ENCODE peak calls at places on chromosomes 11 and 22, in six cellular contexts. One of them, this sample, is unnamed.

GRCh38 chr22:30694171-30694637 is 470 bp upstream of the OSBP2 start:
- DNase-seq in fibroblast of mammary gland: peak
- DNase-seq in transverse colon: peak
- DNase-seq in neuronal stem cell: peak
- DNase-seq in H54: no peak
- DNase-seq in SHP77: peak
- DNase-seq in this sample: peak

GRCh38 chr11:44894217-44894617 is 56.5 kb downstream of the TP53I11 start:
- DNase-seq in transverse colon: peak
- DNase-seq in SHP77: peak
- DNase-seq in fibroblast of mammary gland: peak
- DNase-seq in H54: peak
- DNase-seq in neuronal stem cell: peak
- DNase-seq in this sample: peak

GRCh38 chr11:75499423-75500305 is 26.1 kb downstream of the GDPD5 start:
- DNase-seq in neuronal stem cell: no peak
- DNase-seq in SHP77: no peak
- DNase-seq in H54: peak
- DNase-seq in transverse colon: peak
- DNase-seq in fibroblast of mammary gland: peak
- DNase-seq in this sample: no peak

GRCh38 chr22:29306830-29307657 is 594 bp downstream of the GAS2L1 start:
- DNase-seq in transverse colon: peak
- DNase-seq in fibroblast of mammary gland: peak
- DNase-seq in neuronal stem cell: peak
- DNase-seq in H54: peak
- DNase-seq in SHP77: peak
- DNase-seq in this sample: peak

GRCh38 chr22:35135165-35135564 is 69.2 kb downstream of the ISX start:
- DNase-seq in SHP77: no peak
- DNase-seq in neuronal stem cell: no peak
- DNase-seq in transverse colon: no peak
- DNase-seq in H54: no peak
- DNase-seq in fibroblast of mammary gland: no peak
- DNase-seq in this sample: peak

GRCh38 chr11:1832181-1832988 is 2.4 kb upstream of the SYT8 start:
- DNase-seq in SHP77: no peak
- DNase-seq in fibroblast of mammary gland: no peak
- DNase-seq in transverse colon: peak
- DNase-seq in neuronal stem cell: peak
- DNase-seq in H54: peak
- DNase-seq in this sample: peak

GRCh38 chr11:68928481-68928880 is 24.8 kb downstream of the IGHMBP2 start:
- DNase-seq in fibroblast of mammary gland: no peak
- DNase-seq in H54: no peak
- DNase-seq in transverse colon: no peak
- DNase-seq in SHP77: no peak
- DNase-seq in neuronal stem cell: no peak
- DNase-seq in this sample: no peak

GRCh38 chr11:7672960-7673723 is at the start of gene CYB5R2:
- DNase-seq in fibroblast of mammary gland: peak
- DNase-seq in H54: no peak
- DNase-seq in transverse colon: peak
- DNase-seq in neuronal stem cell: peak
- DNase-seq in SHP77: no peak
- DNase-seq in this sample: peak

GRCh38 chr11:73271936-73272679 is at the start of gene P2RY6:
- DNase-seq in transverse colon: peak
- DNase-seq in SHP77: peak
- DNase-seq in fibroblast of mammary gland: peak
- DNase-seq in neuronal stem cell: no peak
- DNase-seq in H54: peak
- DNase-seq in this sample: no peak

GRCh38 chr22:21734540-21735197 is 925 bp downstream of the YPEL1 start:
- DNase-seq in neuronal stem cell: no peak
- DNase-seq in fibroblast of mammary gland: no peak
- DNase-seq in SHP77: no peak
- DNase-seq in H54: no peak
- DNase-seq in transverse colon: no peak
- DNase-seq in this sample: no peak

GRCh38 chr11:82675838-82676237 is 57.8 kb downstream of the FAM181B start:
- DNase-seq in SHP77: no peak
- DNase-seq in neuronal stem cell: no peak
- DNase-seq in fibroblast of mammary gland: no peak
- DNase-seq in transverse colon: no peak
- DNase-seq in H54: no peak
- DNase-seq in this sample: no peak

GRCh38 chr11:88482871-88483301 is 145.3 kb upstream of the CTSC start:
- DNase-seq in neuronal stem cell: no peak
- DNase-seq in fibroblast of mammary gland: peak
- DNase-seq in transverse colon: no peak
- DNase-seq in H54: no peak
- DNase-seq in SHP77: no peak
- DNase-seq in this sample: no peak

GRCh38 chr11:19970944-19971343 is 189.3 kb downstream of the DBX1 start:
- DNase-seq in transverse colon: no peak
- DNase-seq in neuronal stem cell: no peak
- DNase-seq in SHP77: no peak
- DNase-seq in fibroblast of mammary gland: no peak
- DNase-seq in H54: no peak
- DNase-seq in this sample: no peak

GRCh38 chr22:49866646-49867045 is 13.0 kb downstream of the ZBED4 start:
- DNase-seq in SHP77: no peak
- DNase-seq in transverse colon: no peak
- DNase-seq in fibroblast of mammary gland: no peak
- DNase-seq in H54: no peak
- DNase-seq in neuronal stem cell: no peak
- DNase-seq in this sample: no peak

GRCh38 chr11:110345756-110346155 is 49.3 kb upstream of the RDX start:
- DNase-seq in transverse colon: no peak
- DNase-seq in SHP77: no peak
- DNase-seq in H54: no peak
- DNase-seq in fibroblast of mammary gland: no peak
- DNase-seq in neuronal stem cell: no peak
- DNase-seq in this sample: no peak

GRCh38 chr22:45268167-45268957 is 16.4 kb upstream of the UPK3A start:
- DNase-seq in neuronal stem cell: peak
- DNase-seq in transverse colon: peak
- DNase-seq in fibroblast of mammary gland: no peak
- DNase-seq in H54: peak
- DNase-seq in SHP77: no peak
- DNase-seq in this sample: no peak

GRCh38 chr11:111064118-111064517 is 181.4 kb upstream of the POU2AF2 start:
- DNase-seq in SHP77: no peak
- DNase-seq in neuronal stem cell: no peak
- DNase-seq in H54: no peak
- DNase-seq in fibroblast of mammary gland: peak
- DNase-seq in transverse colon: no peak
- DNase-seq in this sample: no peak

GRCh38 chr22:24506802-24507438 is 11.8 kb downstream of the UPB1 start:
- DNase-seq in neuronal stem cell: no peak
- DNase-seq in H54: no peak
- DNase-seq in transverse colon: no peak
- DNase-seq in SHP77: peak
- DNase-seq in fibroblast of mammary gland: peak
- DNase-seq in this sample: peak

GRCh38 chr11:72439455-72439854 is 5.1 kb upstream of the CLPB start:
- DNase-seq in SHP77: no peak
- DNase-seq in H54: peak
- DNase-seq in transverse colon: no peak
- DNase-seq in neuronal stem cell: no peak
- DNase-seq in fibroblast of mammary gland: peak
- DNase-seq in this sample: no peak

GRCh38 chr11:61411589-61411988 is 18.2 kb downstream of the CPSF7 start:
- DNase-seq in H54: no peak
- DNase-seq in neuronal stem cell: no peak
- DNase-seq in SHP77: no peak
- DNase-seq in fibroblast of mammary gland: no peak
- DNase-seq in transverse colon: no peak
- DNase-seq in this sample: no peak

GRCh38 chr11:122486793-122487495 is 168.6 kb upstream of the UBASH3B start:
- DNase-seq in H54: no peak
- DNase-seq in fibroblast of mammary gland: no peak
- DNase-seq in neuronal stem cell: peak
- DNase-seq in transverse colon: no peak
- DNase-seq in SHP77: no peak
- DNase-seq in this sample: no peak

GRCh38 chr11:79095424-79095823 is 345.4 kb downstream of the TENM4 start:
- DNase-seq in H54: no peak
- DNase-seq in fibroblast of mammary gland: no peak
- DNase-seq in neuronal stem cell: no peak
- DNase-seq in SHP77: no peak
- DNase-seq in transverse colon: no peak
- DNase-seq in this sample: no peak

This sample was measured in small intestine.